ENCODE peak calls at places on chromosomes 16 and 17, in four cellular contexts. K, Y, Q and M are unnamed samples.

GRCh38 chr16:22838681-22839080 is 24.7 kb downstream of the HS3ST2 start:
- DNase-seq in Y (no peak), K (no peak), Q (no peak), M (no peak)

GRCh38 chr17:34706029-34706428 is 126.6 kb downstream of the TMEM132E start:
- DNase-seq in Y (peak; percentile 82), K (peak; percentile 2), Q (no peak), M (peak; percentile 8)

GRCh38 chr17:27577124-27577761 is 53.7 kb upstream of the LGALS9 start:
- DNase-seq in Q (no peak), K (peak; percentile 66), Y (peak; percentile 60), M (peak; percentile 36)

GRCh38 chr16:13883266-13883665 is 36.7 kb upstream of the ERCC4 start:
- DNase-seq in Y (no peak), Q (no peak), K (no peak), M (no peak)

GRCh38 chr17:34610038-34610437 is 30.7 kb downstream of the TMEM132E start:
- DNase-seq in Y (no peak), Q (no peak), K (no peak), M (no peak)

GRCh38 chr16:68257906-68258800 is 6.2 kb upstream of the SLC7A6 start:
- DNase-seq in K (peak; percentile 18), Q (no peak), Y (no peak), M (peak; percentile 59)

GRCh38 chr17:65231662-65232335 is 94.6 kb downstream of the RGS9 start:
- DNase-seq in K (peak; percentile 86), Y (peak; percentile 88), Q (peak; percentile 74), M (peak; percentile 89)

GRCh38 chr16:24670623-24671454 is 58.6 kb upstream of the TNRC6A start:
- DNase-seq in Y (peak; percentile 67), Q (no peak), K (peak; percentile 93), M (peak; percentile 48)

GRCh38 chr17:73393962-73394361 is 82.2 kb upstream of the CDC42EP4 start:
- DNase-seq in Y (no peak), Q (peak; percentile 16), K (peak; percentile 27), M (peak; percentile 33)

GRCh38 chr17:80428363-80428762 is 13.4 kb downstream of the ENDOV start:
- DNase-seq in Q (no peak), K (no peak), Y (no peak), M (no peak)

GRCh38 chr17:15081008-15081407 is 184.1 kb downstream of the PMP22 start:
- DNase-seq in Y (peak; percentile 18), Q (no peak), K (no peak), M (no peak)

GRCh38 chr17:65184235-65184959 is 47.2 kb downstream of the RGS9 start:
- DNase-seq in Y (no peak), Q (no peak), K (no peak), M (no peak)

GRCh38 chr16:57531635-57532220 is 4.6 kb downstream of the CCDC102A start:
- DNase-seq in Y (no peak), K (no peak), Q (no peak), M (no peak)

GRCh38 chr16:75494696-75495601 is at the start of gene CHST6:
- DNase-seq in Y (peak; percentile 84), K (peak; percentile 7), Q (no peak), M (no peak)

GRCh38 chr16:12340151-12340733 is 363.7 kb downstream of the SNX29 start:
- DNase-seq in Q (peak; percentile 55), Y (peak; percentile 64), K (peak; percentile 20), M (peak; percentile 40)

GRCh38 chr17:9456265-9456664 is 119.4 kb downstream of the STX8 start:
- DNase-seq in Y (no peak), K (no peak), Q (no peak), M (no peak)

GRCh38 chr17:6498798-6499540 is 54.7 kb downstream of the PIMREG start:
- DNase-seq in K (no peak), Q (no peak), Y (no peak), M (no peak)

GRCh38 chr17:45976755-45977505 is 22.1 kb upstream of the STH start:
- DNase-seq in Y (no peak), Q (no peak), K (peak; percentile 45), M (peak; percentile 22)

GRCh38 chr17:70073326-70073725 is 1.7 kb upstream of the KCNJ16 start:
- DNase-seq in K (no peak), Y (no peak), Q (no peak), M (peak; percentile 36)

GRCh38 chr17:65638221-65638940 is 76.9 kb upstream of the AXIN2 start:
- DNase-seq in Y (no peak), K (no peak), Q (no peak), M (no peak)

GRCh38 chr16:77856455-77857138 is 68.2 kb downstream of the VAT1L start:
- DNase-seq in Q (no peak), K (no peak), Y (peak; percentile 12), M (no peak)

GRCh38 chr16:74226361-74226979 is 70.1 kb upstream of the PSMD7 start:
- DNase-seq in K (no peak), Y (peak; percentile 45), Q (peak; percentile 16), M (peak; percentile 3)

GRCh38 chr17:330993-331701 is 21.5 kb downstream of the RPH3AL start:
- DNase-seq in Y (no peak), Q (no peak), K (no peak), M (no peak)

GRCh38 chr16:29736764-29737163 is 9.0 kb downstream of the C16orf54 start:
- DNase-seq in K (no peak), Y (no peak), Q (no peak), M (no peak)

GRCh38 chr17:63438092-63439051 is 7.7 kb downstream of the CYB561 start:
- DNase-seq in Y (no peak), Q (no peak), K (no peak), M (no peak)
- H3K4me3 ChIP-seq in Y (no peak overlapping the region), Q (no peak overlapping the region), K (no peak overlapping the region), M (no peak overlapping the region)

DNA sequence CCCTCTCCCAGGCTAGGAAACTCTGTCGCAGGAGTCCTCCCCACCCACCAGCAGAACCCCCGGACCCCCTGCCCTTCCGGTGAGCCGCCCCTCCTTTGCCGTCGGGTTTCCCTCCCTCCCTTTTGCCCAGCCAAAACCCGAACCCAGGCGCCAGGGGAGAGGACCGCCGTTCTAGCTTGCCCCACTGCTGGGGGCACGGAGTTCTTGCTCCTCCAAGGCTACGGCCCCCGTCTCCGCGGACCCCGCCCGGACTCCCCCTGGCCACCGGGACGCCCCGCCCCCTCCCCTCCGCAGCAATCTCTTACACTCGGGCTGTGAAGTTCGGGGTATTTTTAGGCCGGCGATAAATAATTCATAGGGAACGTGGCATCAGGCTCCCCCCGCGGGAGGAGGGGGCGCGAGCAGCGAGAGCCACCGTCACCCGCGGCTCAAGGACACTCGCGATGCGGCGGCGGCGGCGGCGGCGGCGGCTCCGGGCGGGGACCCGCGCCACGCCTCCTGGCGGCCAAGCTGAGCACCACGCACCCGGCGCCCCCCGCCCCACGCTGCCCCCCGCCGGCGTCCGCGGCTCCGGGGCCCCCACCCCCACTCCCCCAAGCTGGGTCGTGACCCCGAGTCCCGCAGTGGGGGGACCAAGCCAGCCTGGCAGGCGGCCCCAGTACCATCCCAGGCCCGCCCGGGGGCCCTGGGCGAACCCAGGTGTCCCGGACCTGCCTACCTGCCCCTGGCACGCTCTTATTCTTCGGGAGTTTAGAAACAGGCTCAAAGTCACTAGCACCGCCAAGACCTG is at the start of gene GRIN2C:
- DNase-seq in Y (peak; percentile 52), Q (no peak), K (no peak), M (no peak)
- TF ChIP-seq CTCF in Y (peak; percentile 59), Q (peak; percentile 35), K (peak; percentile 1), M (no peak)

DNA sequence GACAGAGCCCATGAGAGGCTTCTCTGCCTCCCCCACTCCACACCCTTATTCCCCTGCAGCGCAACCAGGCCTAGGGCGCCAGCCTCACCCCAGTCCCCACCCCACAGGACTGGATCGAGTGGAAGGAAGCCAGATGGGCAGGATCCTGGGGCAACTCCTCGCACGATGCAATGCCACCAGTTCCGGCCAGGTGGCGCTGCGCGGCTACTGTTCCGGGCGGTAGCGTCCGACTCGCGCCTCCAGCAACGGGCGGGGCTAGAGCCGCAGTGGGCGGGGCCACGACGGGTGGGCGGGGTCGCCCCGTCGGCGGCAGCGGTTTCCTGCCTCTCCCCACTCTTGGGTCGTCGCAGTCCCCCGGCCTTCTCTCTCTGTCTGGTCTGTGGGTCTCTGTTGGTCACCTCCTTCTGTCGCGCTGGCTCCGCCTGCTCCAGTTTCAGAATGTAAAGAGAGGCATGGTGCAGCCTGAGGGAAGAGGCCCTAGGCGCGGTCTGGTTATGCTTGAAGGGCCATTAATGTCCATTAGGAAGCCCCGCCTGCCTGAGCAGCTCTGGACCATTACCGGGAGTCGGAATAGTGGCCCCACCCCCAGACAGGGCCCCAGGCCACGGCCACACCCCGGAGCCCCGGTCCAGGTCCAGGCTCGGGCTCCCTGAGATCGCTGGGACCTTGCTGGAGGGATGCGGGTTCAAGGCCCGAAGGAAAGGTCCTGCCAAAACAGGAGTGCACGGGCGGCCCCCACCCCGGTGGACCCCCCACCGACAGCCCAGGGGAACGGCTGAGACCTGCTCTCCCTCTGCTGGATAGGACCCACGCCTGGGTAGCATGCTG is 3.4 kb upstream of the NHERF2 start:
- DNase-seq in Q (peak; percentile 77), Y (peak; percentile 93), K (peak; percentile 68), M (peak; percentile 83)
- H3K4me3 ChIP-seq in Q (peak overlapping the region; percentile 50), Y (peak overlapping the region; percentile 45), K (peak overlapping the region; percentile 44), M (peak overlapping the region; percentile 25)

DNA sequence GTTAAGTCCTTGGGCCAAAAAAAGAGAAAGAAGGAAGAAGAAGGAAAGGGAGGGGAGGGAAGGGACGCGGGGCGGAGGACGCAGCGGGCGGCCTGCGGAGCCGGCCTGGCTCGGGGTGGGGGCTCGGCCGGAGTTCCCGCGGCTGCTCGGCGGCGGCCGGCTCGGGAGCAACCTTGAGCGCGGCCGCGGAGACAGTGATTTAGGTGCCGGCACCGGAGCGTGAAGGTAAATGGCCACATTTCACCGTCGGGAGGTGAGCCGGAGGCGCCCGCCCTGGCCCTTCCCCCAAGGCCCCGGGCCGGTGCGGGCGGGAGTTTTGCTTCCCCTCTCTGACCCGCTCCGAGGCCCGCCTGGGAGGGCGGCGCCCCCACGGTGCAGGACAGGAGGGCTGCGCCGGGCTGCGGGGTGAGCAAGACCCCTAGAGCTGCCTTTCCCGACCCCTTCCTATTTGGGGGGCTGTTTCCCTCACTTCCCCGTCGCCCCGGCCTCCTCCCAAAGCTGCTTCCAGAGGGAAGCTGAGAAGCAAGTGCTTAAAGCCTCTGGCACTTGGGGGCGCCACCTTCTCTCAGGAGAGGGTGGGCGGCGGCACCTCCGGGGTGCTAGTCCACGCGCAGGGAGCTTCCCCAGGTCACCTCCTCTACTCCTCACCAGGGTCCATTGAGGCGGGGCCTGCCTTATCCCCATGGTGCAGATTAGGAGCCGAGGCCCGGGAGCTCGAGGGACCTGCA is 56.5 kb downstream of the MRM1 start:
- DNase-seq in K (no peak), Q (no peak), Y (peak; percentile 76), M (no peak)
- TF ChIP-seq CTCF in K (peak; percentile 57), Q (peak; percentile 54), Y (peak; percentile 64), M (no peak)

GRCh38 chr17:61660726-61661125 is 69.7 kb upstream of the NACA2 start:
- DNase-seq in Q (no peak), Y (no peak), K (no peak), M (no peak)

GRCh38 chr17:61658183-61658582 is 67.2 kb upstream of the NACA2 start:
- DNase-seq in Y (no peak), Q (no peak), K (no peak), M (no peak)

GRCh38 chr17:61657338-61657737 is 66.3 kb upstream of the NACA2 start:
- DNase-seq in K (no peak), Y (no peak), Q (no peak), M (no peak)

GRCh38 chr17:61661135-61661534 is 70.1 kb upstream of the NACA2 start:
- DNase-seq in Y (no peak), K (no peak), Q (no peak), M (no peak)

GRCh38 chr17:61659437-61659836 is 68.4 kb upstream of the NACA2 start:
- DNase-seq in Y (no peak), Q (no peak), K (no peak), M (no peak)
- H3K4me3 ChIP-seq in Y (no peak overlapping the region), Q (no peak overlapping the region), K (no peak overlapping the region), M (no peak overlapping the region)

GRCh38 chr16:4693296-4693955 is at the start of gene NUDT16L1:
- DNase-seq in Q (peak; percentile 77), Y (peak; percentile 99), K (peak; percentile 89), M (peak; percentile 97)
- TF ChIP-seq CTCF in Q (no peak), Y (peak; percentile 41), K (no peak), M (no peak)